ENCODE peak calls at places on chromosomes 1 and 21, in ten cellular contexts. One of them, this sample, is unnamed.

GRCh38 chr21:42678618-42679295 is 25.3 kb downstream of the PDE9A start:
- DNase-seq in left ventricle myocardium inferior: no peak
- DNase-seq in ovary: no peak
- DNase-seq in OCI-LY7: peak; percentile 30
- DNase-seq in heart right ventricle: no peak
- DNase-seq in tibial nerve: no peak
- DNase-seq in substantia nigra: no peak
- DNase-seq in pancreas: no peak
- DNase-seq in GM23338: no peak
- DNase-seq in RWPE1: no peak
- DNase-seq in this sample: no peak

GRCh38 chr1:248127653-248128052 is 17.3 kb upstream of the OR2M5 start:
- DNase-seq in left ventricle myocardium inferior: no peak
- DNase-seq in ovary: no peak
- DNase-seq in OCI-LY7: no peak
- DNase-seq in heart right ventricle: no peak
- DNase-seq in tibial nerve: no peak
- DNase-seq in substantia nigra: no peak
- DNase-seq in pancreas: no peak
- DNase-seq in GM23338: no peak
- DNase-seq in RWPE1: no peak
- DNase-seq in this sample: no peak

GRCh38 chr1:209823143-209824041 is 4.4 kb upstream of the UTP25 start:
- DNase-seq in left ventricle myocardium inferior: no peak
- DNase-seq in ovary: no peak
- DNase-seq in OCI-LY7: peak; percentile 61
- DNase-seq in heart right ventricle: no peak
- DNase-seq in tibial nerve: no peak
- DNase-seq in substantia nigra: no peak
- DNase-seq in pancreas: no peak
- DNase-seq in GM23338: peak; percentile 61
- DNase-seq in RWPE1: peak; percentile 41
- DNase-seq in this sample: no peak

GRCh38 chr1:48870596-48870995 is 93.9 kb upstream of the BEND5 start:
- DNase-seq in left ventricle myocardium inferior: no peak
- DNase-seq in ovary: no peak
- DNase-seq in OCI-LY7: peak; percentile 50
- DNase-seq in heart right ventricle: no peak
- DNase-seq in tibial nerve: no peak
- DNase-seq in substantia nigra: no peak
- DNase-seq in pancreas: no peak
- DNase-seq in GM23338: peak; percentile 71
- DNase-seq in RWPE1: no peak
- DNase-seq in this sample: peak; percentile 75

GRCh38 chr1:182968151-182968741 is 15.3 kb upstream of the SHCBP1L start:
- DNase-seq in left ventricle myocardium inferior: no peak
- DNase-seq in ovary: no peak
- DNase-seq in OCI-LY7: no peak
- DNase-seq in heart right ventricle: no peak
- DNase-seq in tibial nerve: no peak
- DNase-seq in substantia nigra: no peak
- DNase-seq in pancreas: no peak
- DNase-seq in GM23338: no peak
- DNase-seq in RWPE1: peak; percentile 32
- DNase-seq in this sample: no peak

GRCh38 chr21:31045841-31046240 is 7.6 kb upstream of the KRTAP19-8 start:
- DNase-seq in left ventricle myocardium inferior: no peak
- DNase-seq in ovary: no peak
- DNase-seq in OCI-LY7: no peak
- DNase-seq in heart right ventricle: no peak
- DNase-seq in tibial nerve: no peak
- DNase-seq in substantia nigra: no peak
- DNase-seq in pancreas: no peak
- DNase-seq in GM23338: no peak
- DNase-seq in RWPE1: no peak
- DNase-seq in this sample: no peak

GRCh38 chr21:19771881-19772280 is 1226.3 kb upstream of the NCAM2 start:
- DNase-seq in left ventricle myocardium inferior: no peak
- DNase-seq in ovary: no peak
- DNase-seq in OCI-LY7: no peak
- DNase-seq in heart right ventricle: no peak
- DNase-seq in tibial nerve: no peak
- DNase-seq in substantia nigra: no peak
- DNase-seq in pancreas: no peak
- DNase-seq in GM23338: no peak
- DNase-seq in RWPE1: no peak
- DNase-seq in this sample: no peak

GRCh38 chr21:46637952-46638746 is 2.7 kb downstream of the PRMT2 start:
- DNase-seq in left ventricle myocardium inferior: no peak
- DNase-seq in ovary: no peak
- DNase-seq in OCI-LY7: no peak
- DNase-seq in heart right ventricle: no peak
- DNase-seq in tibial nerve: no peak
- DNase-seq in substantia nigra: no peak
- DNase-seq in pancreas: no peak
- DNase-seq in GM23338: no peak
- DNase-seq in RWPE1: no peak
- DNase-seq in this sample: no peak

GRCh38 chr1:116224111-116224510 is 112.9 kb downstream of the MAB21L3 start:
- DNase-seq in left ventricle myocardium inferior: no peak
- DNase-seq in ovary: no peak
- DNase-seq in OCI-LY7: no peak
- DNase-seq in heart right ventricle: no peak
- DNase-seq in tibial nerve: no peak
- DNase-seq in substantia nigra: no peak
- DNase-seq in pancreas: no peak
- DNase-seq in GM23338: no peak
- DNase-seq in RWPE1: no peak
- DNase-seq in this sample: no peak

GRCh38 chr1:211327341-211327921 is 798 bp downstream of the TRAF5 start:
- DNase-seq in left ventricle myocardium inferior: no peak
- DNase-seq in ovary: peak; percentile 43
- DNase-seq in OCI-LY7: peak; percentile 59
- DNase-seq in heart right ventricle: no peak
- DNase-seq in tibial nerve: no peak
- DNase-seq in substantia nigra: no peak
- DNase-seq in pancreas: peak; percentile 88
- DNase-seq in GM23338: peak; percentile 79
- DNase-seq in RWPE1: peak; percentile 51
- DNase-seq in this sample: peak; percentile 80

GRCh38 chr1:205597691-205598314 is 34.0 kb downstream of the ELK4 start:
- DNase-seq in left ventricle myocardium inferior: peak; percentile 66
- DNase-seq in ovary: no peak
- DNase-seq in OCI-LY7: no peak
- DNase-seq in heart right ventricle: peak; percentile 61
- DNase-seq in tibial nerve: no peak
- DNase-seq in substantia nigra: no peak
- DNase-seq in pancreas: no peak
- DNase-seq in GM23338: no peak
- DNase-seq in RWPE1: no peak
- DNase-seq in this sample: no peak
- H3K27ac ChIP-seq in left ventricle myocardium inferior: peak overlapping the region; percentile 72
- H3K27ac ChIP-seq in ovary: no peak overlapping the region
- H3K27ac ChIP-seq in OCI-LY7: no peak overlapping the region
- H3K27ac ChIP-seq in heart right ventricle: peak overlapping the region; percentile 71
- H3K27ac ChIP-seq in tibial nerve: no peak overlapping the region
- H3K27ac ChIP-seq in substantia nigra: no peak overlapping the region
- H3K27ac ChIP-seq in pancreas: no peak overlapping the region
- H3K27ac ChIP-seq in GM23338: no peak overlapping the region
- H3K27ac ChIP-seq in RWPE1: no peak overlapping the region
- H3K27ac ChIP-seq in this sample: no peak overlapping the region

DNA sequence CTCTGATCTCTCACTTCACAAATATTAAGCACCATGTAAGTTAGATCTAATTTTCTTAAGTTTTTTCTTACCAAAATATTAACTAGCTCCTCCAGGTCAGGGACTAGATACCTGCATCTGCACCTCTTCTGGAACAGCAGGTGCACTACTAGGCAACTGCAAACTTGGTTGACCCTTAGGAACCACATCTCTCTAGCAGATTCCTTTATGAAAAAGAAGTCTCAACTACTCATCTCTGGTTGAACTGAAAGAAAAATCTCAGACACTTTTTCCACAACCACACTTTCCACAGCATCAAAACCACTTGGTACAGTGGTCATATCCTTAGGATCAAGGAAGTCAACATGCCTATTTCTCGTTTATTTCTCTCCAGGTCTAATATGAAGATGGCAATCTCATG is 52.4 kb downstream of the VAV3 start:
- DNase-seq in left ventricle myocardium inferior: no peak
- DNase-seq in ovary: no peak
- DNase-seq in OCI-LY7: no peak
- DNase-seq in heart right ventricle: no peak
- DNase-seq in tibial nerve: no peak
- DNase-seq in substantia nigra: no peak
- DNase-seq in pancreas: no peak
- DNase-seq in GM23338: no peak
- DNase-seq in RWPE1: no peak
- DNase-seq in this sample: no peak
- H3K27ac ChIP-seq in left ventricle myocardium inferior: peak overlapping the region; percentile 24
- H3K27ac ChIP-seq in ovary: no peak overlapping the region
- H3K27ac ChIP-seq in OCI-LY7: no peak overlapping the region
- H3K27ac ChIP-seq in heart right ventricle: no peak overlapping the region
- H3K27ac ChIP-seq in tibial nerve: no peak overlapping the region
- H3K27ac ChIP-seq in substantia nigra: no peak overlapping the region
- H3K27ac ChIP-seq in pancreas: no peak overlapping the region
- H3K27ac ChIP-seq in GM23338: no peak overlapping the region
- H3K27ac ChIP-seq in RWPE1: no peak overlapping the region
- H3K27ac ChIP-seq in this sample: no peak overlapping the region

GRCh38 chr1:154148787-154149186 is 6.1 kb downstream of the NUP210L start:
- DNase-seq in left ventricle myocardium inferior: no peak
- DNase-seq in ovary: no peak
- DNase-seq in OCI-LY7: no peak
- DNase-seq in heart right ventricle: no peak
- DNase-seq in tibial nerve: no peak
- DNase-seq in substantia nigra: no peak
- DNase-seq in pancreas: no peak
- DNase-seq in GM23338: no peak
- DNase-seq in RWPE1: no peak
- DNase-seq in this sample: no peak
- H3K27ac ChIP-seq in left ventricle myocardium inferior: no peak overlapping the region
- H3K27ac ChIP-seq in ovary: no peak overlapping the region
- H3K27ac ChIP-seq in OCI-LY7: no peak overlapping the region
- H3K27ac ChIP-seq in heart right ventricle: no peak overlapping the region
- H3K27ac ChIP-seq in tibial nerve: no peak overlapping the region
- H3K27ac ChIP-seq in substantia nigra: no peak overlapping the region
- H3K27ac ChIP-seq in pancreas: no peak overlapping the region
- H3K27ac ChIP-seq in GM23338: no peak overlapping the region
- H3K27ac ChIP-seq in RWPE1: no peak overlapping the region
- H3K27ac ChIP-seq in this sample: no peak overlapping the region

GRCh38 chr1:154960446-154961136 is 991 bp downstream of the PYGO2 start:
- DNase-seq in left ventricle myocardium inferior: no peak
- DNase-seq in ovary: no peak
- DNase-seq in OCI-LY7: peak; percentile 36
- DNase-seq in heart right ventricle: no peak
- DNase-seq in tibial nerve: no peak
- DNase-seq in substantia nigra: no peak
- DNase-seq in pancreas: no peak
- DNase-seq in GM23338: no peak
- DNase-seq in RWPE1: no peak
- DNase-seq in this sample: no peak
- H3K27ac ChIP-seq in left ventricle myocardium inferior: peak overlapping the region; percentile 100
- H3K27ac ChIP-seq in ovary: no peak overlapping the region
- H3K27ac ChIP-seq in OCI-LY7: peak overlapping the region; percentile 77
- H3K27ac ChIP-seq in heart right ventricle: peak overlapping the region; percentile 100
- H3K27ac ChIP-seq in tibial nerve: no peak overlapping the region
- H3K27ac ChIP-seq in substantia nigra: peak overlapping the region; percentile 94
- H3K27ac ChIP-seq in pancreas: peak overlapping the region; percentile 96
- H3K27ac ChIP-seq in GM23338: peak overlapping the region; percentile 97
- H3K27ac ChIP-seq in RWPE1: peak overlapping the region; percentile 100
- H3K27ac ChIP-seq in this sample: no peak overlapping the region

GRCh38 chr21:16473965-16474364 is 744.2 kb downstream of the USP25 start:
- DNase-seq in left ventricle myocardium inferior: no peak
- DNase-seq in ovary: no peak
- DNase-seq in OCI-LY7: no peak
- DNase-seq in heart right ventricle: no peak
- DNase-seq in tibial nerve: no peak
- DNase-seq in substantia nigra: no peak
- DNase-seq in pancreas: no peak
- DNase-seq in GM23338: no peak
- DNase-seq in RWPE1: no peak
- DNase-seq in this sample: no peak
- H3K27ac ChIP-seq in left ventricle myocardium inferior: peak overlapping the region; percentile 69
- H3K27ac ChIP-seq in ovary: no peak overlapping the region
- H3K27ac ChIP-seq in OCI-LY7: no peak overlapping the region
- H3K27ac ChIP-seq in heart right ventricle: peak overlapping the region; percentile 47
- H3K27ac ChIP-seq in tibial nerve: no peak overlapping the region
- H3K27ac ChIP-seq in substantia nigra: peak overlapping the region; percentile 40
- H3K27ac ChIP-seq in pancreas: no peak overlapping the region
- H3K27ac ChIP-seq in GM23338: no peak overlapping the region
- H3K27ac ChIP-seq in RWPE1: no peak overlapping the region
- H3K27ac ChIP-seq in this sample: no peak overlapping the region

GRCh38 chr1:202069670-202070069 is 53.0 kb upstream of the GPR37L1 start:
- DNase-seq in left ventricle myocardium inferior: no peak
- DNase-seq in ovary: no peak
- DNase-seq in OCI-LY7: peak; percentile 73
- DNase-seq in heart right ventricle: no peak
- DNase-seq in tibial nerve: no peak
- DNase-seq in substantia nigra: no peak
- DNase-seq in pancreas: no peak
- DNase-seq in GM23338: no peak
- DNase-seq in RWPE1: no peak
- DNase-seq in this sample: peak; percentile 77

GRCh38 chr1:202076050-202076511 is 46.6 kb upstream of the GPR37L1 start:
- DNase-seq in left ventricle myocardium inferior: no peak
- DNase-seq in ovary: no peak
- DNase-seq in OCI-LY7: no peak
- DNase-seq in heart right ventricle: peak; percentile 18
- DNase-seq in tibial nerve: no peak
- DNase-seq in substantia nigra: no peak
- DNase-seq in pancreas: no peak
- DNase-seq in GM23338: no peak
- DNase-seq in RWPE1: no peak
- DNase-seq in this sample: peak; percentile 78

GRCh38 chr1:202068596-202068995 is 54.1 kb upstream of the GPR37L1 start:
- DNase-seq in left ventricle myocardium inferior: no peak
- DNase-seq in ovary: no peak
- DNase-seq in OCI-LY7: no peak
- DNase-seq in heart right ventricle: no peak
- DNase-seq in tibial nerve: no peak
- DNase-seq in substantia nigra: no peak
- DNase-seq in pancreas: no peak
- DNase-seq in GM23338: no peak
- DNase-seq in RWPE1: no peak
- DNase-seq in this sample: no peak

GRCh38 chr1:202074985-202075773 is 47.5 kb upstream of the GPR37L1 start:
- DNase-seq in left ventricle myocardium inferior: no peak
- DNase-seq in ovary: no peak
- DNase-seq in OCI-LY7: no peak
- DNase-seq in heart right ventricle: no peak
- DNase-seq in tibial nerve: no peak
- DNase-seq in substantia nigra: no peak
- DNase-seq in pancreas: peak; percentile 84
- DNase-seq in GM23338: no peak
- DNase-seq in RWPE1: no peak
- DNase-seq in this sample: no peak

GRCh38 chr1:202072211-202072610 is 50.5 kb upstream of the GPR37L1 start:
- DNase-seq in left ventricle myocardium inferior: no peak
- DNase-seq in ovary: no peak
- DNase-seq in OCI-LY7: no peak
- DNase-seq in heart right ventricle: no peak
- DNase-seq in tibial nerve: no peak
- DNase-seq in substantia nigra: no peak
- DNase-seq in pancreas: no peak
- DNase-seq in GM23338: no peak
- DNase-seq in RWPE1: no peak
- DNase-seq in this sample: no peak
- H3K27ac ChIP-seq in left ventricle myocardium inferior: no peak overlapping the region
- H3K27ac ChIP-seq in ovary: no peak overlapping the region
- H3K27ac ChIP-seq in OCI-LY7: no peak overlapping the region
- H3K27ac ChIP-seq in heart right ventricle: no peak overlapping the region
- H3K27ac ChIP-seq in tibial nerve: no peak overlapping the region
- H3K27ac ChIP-seq in substantia nigra: no peak overlapping the region
- H3K27ac ChIP-seq in pancreas: no peak overlapping the region
- H3K27ac ChIP-seq in GM23338: no peak overlapping the region
- H3K27ac ChIP-seq in RWPE1: no peak overlapping the region
- H3K27ac ChIP-seq in this sample: no peak overlapping the region

This sample was measured in endodermal cell.